ENCODE peak calls at places on chromosome 20, in eight cellular contexts. P is hepatocyte, U is fibroblast of lung, F is uterus, D is substantia nigra, V is dorsolateral prefrontal cortex, R is psoas muscle, W is brain microvascular endothelial cell. Z is an unnamed sample.

GRCh38 chr20:3273371-3273770 is 34.4 kb upstream of the SLC4A11 start:
- DNase-seq in D (no peak), U (no peak), P (no peak), W (no peak), V (no peak), R (no peak), F (no peak), Z (no peak)

GRCh38 chr20:64186071-64186598 is 21.9 kb downstream of the MYT1 start:
- DNase-seq in P (no peak), D (no peak), U (no peak), F (no peak), V (no peak), R (no peak), W (no peak), Z (no peak)

GRCh38 chr20:43550456-43550855 is 8.4 kb upstream of the SGK2 start:
- DNase-seq in U (no peak), P (no peak), F (no peak), D (no peak), R (no peak), W (no peak), V (no peak), Z (no peak)

GRCh38 chr20:11090751-11091150 is 417.0 kb upstream of the JAG1 start:
- DNase-seq in W (no peak), P (no peak), V (no peak), U (no peak), F (no peak), R (no peak), D (no peak), Z (no peak)

GRCh38 chr20:9578584-9578983 is 64.2 kb downstream of the LAMP5 start:
- DNase-seq in W (no peak), U (no peak), P (no peak), R (no peak), V (no peak), F (no peak), D (no peak), Z (no peak)

GRCh38 chr20:58199058-58199457 is 29.4 kb downstream of the ANKRD60 start:
- DNase-seq in U (no peak), V (no peak), W (no peak), P (no peak), R (no peak), D (no peak), F (no peak), Z (no peak)

GRCh38 chr20:47704746-47705496 is 80.4 kb downstream of the SULF2 start:
- DNase-seq in D (no peak), U (no peak), F (peak), R (peak), W (no peak), V (peak), P (no peak), Z (peak)

GRCh38 chr20:36571564-36572504 is 1.6 kb upstream of the TGIF2 start:
- DNase-seq in D (no peak), W (no peak), F (no peak), R (no peak), P (peak), U (no peak), V (no peak), Z (no peak)

GRCh38 chr20:34532320-34532719 is 16.1 kb downstream of the DYNLRB1 start:
- DNase-seq in V (no peak), F (no peak), U (no peak), P (no peak), R (no peak), W (no peak), D (no peak), Z (no peak)

GRCh38 chr20:56826971-56827645 is 198.0 kb downstream of the TFAP2C start:
- DNase-seq in W (peak), U (peak), P (peak), D (no peak), F (peak), V (no peak), R (peak), Z (no peak)

GRCh38 chr20:19913927-19914614 is 103.1 kb upstream of the NAA20 start:
- DNase-seq in D (no peak), W (peak), V (no peak), R (no peak), F (no peak), P (no peak), U (no peak), Z (peak)

GRCh38 chr20:10414982-10415650 is 18.9 kb downstream of the MKKS start:
- DNase-seq in V (no peak), D (no peak), U (no peak), W (peak), R (no peak), F (no peak), P (no peak), Z (peak)

GRCh38 chr20:50799890-50800550 is 5.2 kb downstream of the BCAS4 start:
- DNase-seq in F (no peak), U (no peak), V (no peak), R (no peak), W (no peak), P (no peak), D (no peak), Z (no peak)

GRCh38 chr20:4972506-4973251 is 28.6 kb downstream of the SLC23A2 start:
- DNase-seq in W (no peak), U (no peak), D (no peak), P (no peak), F (no peak), R (no peak), V (no peak), Z (no peak)
- H3K27ac ChIP-seq in W (peak), U (peak), D (no peak), P (no peak), F (peak), R (no peak), V (no peak), Z (no peak)

GRCh38 chr20:24954151-24954550 is 5.1 kb downstream of the CST7 start:
- DNase-seq in V (no peak), R (no peak), D (no peak), P (no peak), F (no peak), U (no peak), W (no peak), Z (no peak)

GRCh38 chr20:24951536-24952047 is 2.5 kb downstream of the CST7 start:
- DNase-seq in W (no peak), R (no peak), V (no peak), U (no peak), P (no peak), D (no peak), F (peak), Z (no peak)

GRCh38 chr20:24953621-24954133 is 4.6 kb downstream of the CST7 start:
- DNase-seq in F (no peak), R (no peak), U (no peak), V (no peak), P (no peak), W (no peak), D (no peak), Z (no peak)

GRCh38 chr20:24952376-24953203 is 3.5 kb downstream of the CST7 start:
- DNase-seq in W (no peak), D (no peak), V (no peak), U (no peak), F (no peak), R (no peak), P (no peak), Z (no peak)

GRCh38 chr20:24953204-24953565 is 4.1 kb downstream of the CST7 start:
- DNase-seq in V (no peak), D (no peak), P (no peak), W (no peak), R (no peak), U (no peak), F (no peak), Z (no peak)
- H3K27ac ChIP-seq in V (no peak), D (no peak), P (no peak), W (no peak), R (no peak), U (no peak), F (no peak), Z (no peak)

GRCh38 chr20:12110274-12110673 is 192.6 kb downstream of the BTBD3 start:
- DNase-seq in D (no peak), U (no peak), V (no peak), R (no peak), W (no peak), F (no peak), P (no peak), Z (no peak)
- H3K27ac ChIP-seq in D (no peak), U (no peak), V (no peak), R (no peak), W (no peak), F (no peak), P (no peak), Z (no peak)

DNA sequence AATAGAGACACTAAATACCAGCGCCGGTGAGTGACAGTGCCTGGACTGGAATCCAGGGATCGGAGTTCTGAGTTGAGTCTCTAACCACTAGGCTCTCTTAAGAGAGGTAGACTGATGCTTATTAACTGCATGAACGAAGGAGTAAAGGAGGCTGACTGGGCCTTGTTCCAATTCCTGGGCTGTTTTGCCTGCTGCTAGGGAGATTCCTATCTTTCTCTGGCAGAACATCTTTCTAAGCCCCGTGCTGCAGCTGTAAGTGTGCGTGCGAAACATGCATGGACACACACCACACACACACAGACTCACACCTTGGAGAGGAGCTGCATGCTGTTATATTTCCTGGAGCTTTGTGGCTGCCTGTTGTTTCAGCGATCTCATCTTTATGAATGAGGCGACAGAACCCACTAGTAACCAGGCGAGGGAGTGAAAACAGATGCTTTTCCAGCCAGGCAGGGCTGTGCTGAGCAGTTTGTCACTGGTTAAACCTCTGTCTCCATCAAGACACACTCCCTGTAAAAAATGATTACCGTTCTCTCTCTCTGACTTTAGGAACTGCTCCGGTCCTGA is 157.3 kb upstream of the ZNF217 start:
- DNase-seq in V (peak), W (peak), F (peak), D (no peak), P (peak), R (no peak), U (peak), Z (peak)
- H3K27ac ChIP-seq in V (peak), W (peak), F (peak), D (no peak), P (peak), R (peak), U (peak), Z (peak)

DNA sequence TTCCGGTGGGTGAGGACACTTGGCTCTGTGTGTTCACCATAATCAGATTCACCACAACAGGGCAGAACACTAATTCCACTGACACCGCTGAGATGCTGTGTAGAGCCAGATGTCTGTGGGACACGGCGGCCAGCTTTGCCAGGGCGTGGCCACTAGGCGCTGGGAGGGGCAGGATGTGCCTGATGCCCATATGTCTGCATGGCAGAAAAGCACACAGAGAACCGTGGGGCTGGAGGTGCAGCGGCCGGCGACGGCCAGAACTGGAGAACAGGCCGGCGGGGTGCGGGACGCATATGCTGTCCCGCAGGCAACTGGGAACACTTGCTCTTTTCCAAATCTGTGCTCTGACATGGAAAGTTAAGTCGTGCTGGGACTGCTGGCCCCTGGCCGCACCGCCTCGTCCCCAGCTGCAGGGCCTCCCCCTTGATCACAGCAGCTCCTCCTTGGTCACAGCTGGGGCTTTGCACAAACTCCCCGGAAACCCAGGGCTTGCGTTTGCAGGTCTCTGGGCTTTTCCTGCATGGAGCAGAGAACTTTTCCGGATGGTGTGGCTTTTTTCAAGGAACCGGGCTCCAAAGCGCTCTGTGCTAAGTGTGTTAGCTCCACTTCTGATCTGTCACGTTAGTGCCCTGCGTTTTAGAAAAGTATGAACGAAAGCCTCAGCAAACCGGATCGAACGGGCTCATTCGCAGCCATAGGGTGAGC is 31.1 kb downstream of the NTSR1 start:
- DNase-seq in P (no peak), V (peak), F (no peak), U (no peak), R (no peak), W (no peak), D (no peak), Z (no peak)
- H3K27ac ChIP-seq in P (no peak), V (no peak), F (no peak), U (peak), R (no peak), W (peak), D (no peak), Z (peak)

GRCh38 chr20:40686893-40687292 is 2.1 kb downstream of the MAFB start:
- DNase-seq in W (no peak), U (no peak), F (no peak), D (no peak), V (no peak), R (no peak), P (no peak), Z (no peak)

GRCh38 chr20:40688129-40689099 is 622 bp downstream of the MAFB start:
- DNase-seq in D (no peak), P (no peak), V (no peak), W (no peak), F (no peak), R (peak), U (peak), Z (peak)

GRCh38 chr20:40689100-40689942 is at the start of gene MAFB:
- DNase-seq in D (peak), P (peak), R (peak), W (peak), V (peak), F (peak), U (peak), Z (peak)

GRCh38 chr20:40686434-40686882 is 2.6 kb downstream of the MAFB start:
- DNase-seq in U (no peak), F (no peak), V (no peak), W (no peak), P (no peak), D (no peak), R (no peak), Z (no peak)

DNA sequence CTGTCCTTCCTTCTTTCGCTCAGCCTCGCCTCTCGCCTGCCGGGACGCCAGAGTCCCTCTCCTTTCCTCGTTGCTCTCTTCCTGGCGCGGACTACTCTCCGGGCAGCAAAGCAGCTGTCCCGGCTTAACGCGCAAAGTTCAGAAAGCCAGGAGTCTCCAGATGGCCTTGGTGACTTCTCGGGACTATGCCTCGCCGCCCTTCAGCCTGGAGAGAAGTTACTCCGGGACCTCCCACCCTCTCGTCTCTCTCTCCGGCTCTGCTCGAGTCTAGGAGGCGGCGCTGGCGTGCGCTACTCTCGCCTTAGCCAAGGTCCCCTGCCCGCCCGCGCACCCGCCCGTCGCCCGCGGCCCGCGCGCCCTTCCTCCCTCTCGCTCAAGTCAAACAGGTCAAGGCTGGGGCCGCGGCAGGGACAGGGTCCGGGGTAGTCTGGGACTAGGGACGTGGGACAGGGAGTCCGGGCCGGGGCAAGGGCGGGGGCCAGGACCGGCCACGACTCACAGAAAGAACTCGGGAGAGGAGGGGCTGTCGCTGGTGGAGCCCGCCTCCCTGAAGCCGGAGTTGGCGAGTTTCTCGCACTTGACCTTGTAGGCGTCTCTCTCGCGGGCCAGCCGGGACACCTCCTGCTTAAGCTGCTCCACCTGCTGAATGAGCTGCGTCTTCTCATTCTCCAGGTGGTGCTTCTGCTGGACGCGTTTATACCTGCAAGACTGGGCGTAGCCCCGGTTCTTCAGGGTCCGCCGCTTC is 1.5 kb downstream of the MAFB start:
- DNase-seq in U (peak), R (peak), P (peak), D (peak), F (peak), V (no peak), W (no peak), Z (peak)
- H3K27ac ChIP-seq in U (no peak), R (peak), P (no peak), D (peak), F (peak), V (peak), W (no peak), Z (no peak)

Z was measured in astrocyte.